ENCODE peak calls at places on chromosome 20, in six cellular contexts. M, F, C, B, N and K are unnamed samples.

GRCh38 chr20:9323622-9324021 is 190.8 kb upstream of the LAMP5 start:
- DNase-seq in M (no peak), F (no peak), C (no peak), B (no peak), N (no peak), K (peak; percentile 26)

GRCh38 chr20:32674362-32674789 is 635 bp upstream of the C20orf203 start:
- DNase-seq in M (peak; percentile 82), F (peak; percentile 17), C (peak; percentile 74), B (peak; percentile 71), N (no peak), K (peak; percentile 73)

GRCh38 chr20:59086923-59087322 is 44.3 kb upstream of the PRELID3B start:
- DNase-seq in M (no peak), F (no peak), C (no peak), B (no peak), N (no peak), K (no peak)

GRCh38 chr20:61757678-61758555 is 307.8 kb downstream of the TAF4 start:
- DNase-seq in M (peak; percentile 55), F (no peak), C (no peak), B (no peak), N (no peak), K (no peak)

GRCh38 chr20:34507661-34508060 is 8.6 kb upstream of the DYNLRB1 start:
- DNase-seq in M (no peak), F (no peak), C (no peak), B (no peak), N (no peak), K (no peak)

GRCh38 chr20:35718972-35719635 is 19.9 kb downstream of the ROMO1 start:
- DNase-seq in M (no peak), F (peak; percentile 81), C (no peak), B (no peak), N (no peak), K (peak; percentile 54)

GRCh38 chr20:40687384-40688128 is 1.5 kb downstream of the MAFB start:
- DNase-seq in M (peak; percentile 69), F (peak; percentile 26), C (no peak), B (peak; percentile 54), N (peak; percentile 58), K (peak; percentile 46)

GRCh38 chr20:48603116-48603818 is 224.5 kb downstream of the PREX1 start:
- DNase-seq in M (no peak), F (no peak), C (no peak), B (no peak), N (no peak), K (no peak)

GRCh38 chr20:7770578-7770977 is 169.7 kb downstream of the HAO1 start:
- DNase-seq in M (no peak), F (no peak), C (no peak), B (no peak), N (no peak), K (no peak)

GRCh38 chr20:55632592-55632991 is 372.7 kb downstream of the CBLN4 start:
- DNase-seq in M (no peak), F (no peak), C (no peak), B (no peak), N (no peak), K (no peak)

GRCh38 chr20:21202284-21202683 is 76.4 kb downstream of the KIZ start:
- DNase-seq in M (peak; percentile 26), F (no peak), C (no peak), B (no peak), N (no peak), K (no peak)

GRCh38 chr20:58463231-58463630 is 52.0 kb downstream of the APCDD1L start:
- DNase-seq in M (no peak), F (no peak), C (no peak), B (no peak), N (no peak), K (no peak)

GRCh38 chr20:45341939-45342862 is 6.0 kb downstream of the SDC4 start:
- DNase-seq in M (peak; percentile 55), F (peak; percentile 52), C (no peak), B (peak; percentile 59), N (peak; percentile 88), K (peak; percentile 48)

GRCh38 chr20:58717278-58718091 is 24.9 kb downstream of the NPEPL1 start:
- DNase-seq in M (no peak), F (no peak), C (no peak), B (peak; percentile 36), N (no peak), K (peak; percentile 30)

GRCh38 chr20:50385733-50386640 is 124.2 kb upstream of the PTPN1 start:
- DNase-seq in M (no peak), F (no peak), C (peak; percentile 28), B (no peak), N (no peak), K (no peak)

GRCh38 chr20:15162061-15162740 is 824.8 kb upstream of the FLRT3 start:
- DNase-seq in M (no peak), F (no peak), C (no peak), B (no peak), N (no peak), K (no peak)

GRCh38 chr20:5890773-5891441 is 59.4 kb downstream of the TRMT6 start:
- DNase-seq in M (peak; percentile 19), F (no peak), C (no peak), B (no peak), N (no peak), K (no peak)

GRCh38 chr20:58981564-58982364 is 708 bp downstream of the NELFCD start:
- DNase-seq in M (peak; percentile 51), F (no peak), C (no peak), B (no peak), N (no peak), K (no peak)

GRCh38 chr20:50959543-50960126 is 1.0 kb downstream of the MOCS3 start:
- DNase-seq in M (no peak), F (no peak), C (no peak), B (no peak), N (no peak), K (no peak)

GRCh38 chr20:48329676-48330644 is 497.8 kb downstream of the PREX1 start:
- DNase-seq in M (no peak), F (peak; percentile 5), C (no peak), B (no peak), N (no peak), K (peak; percentile 22)

GRCh38 chr20:63102720-63103375 is 96.1 kb upstream of the BHLHE23 start:
- DNase-seq in M (peak; percentile 72), F (no peak), C (peak; percentile 74), B (no peak), N (peak; percentile 48), K (peak; percentile 64)